ENCODE peak calls at places on chromosomes 5 and 9, in seven cellular contexts. P, Y, U, K, C, J and X are unnamed samples.
A peak's percentile ranks its signal among the peaks of the same experiment; 100 is the strongest.

GRCh38 chr9:111610149-111610548 is 10.7 kb upstream of the PTGR1 start:
- DNase-seq in P (no peak), K (no peak), U (no peak), Y (no peak), C (no peak), J (no peak), X (peak; percentile 52)

GRCh38 chr5:74625742-74626241 is 14.7 kb downstream of the ENC1 start:
- DNase-seq in U (peak; percentile 92), K (no peak), J (no peak), P (no peak), C (no peak), Y (no peak), X (no peak)

GRCh38 chr9:117622347-117622746 is 81.9 kb upstream of the TLR4 start:
- DNase-seq in C (no peak), J (no peak), Y (no peak), U (no peak), K (no peak), P (no peak), X (no peak)

GRCh38 chr5:177498013-177498847 is 826 bp upstream of the PDLIM7 start:
- DNase-seq in P (no peak), Y (no peak), U (no peak), K (peak; percentile 91), C (peak; percentile 86), J (no peak), X (no peak)

GRCh38 chr5:172533399-172534228 is 79.3 kb upstream of the SH3PXD2B start:
- DNase-seq in J (no peak), Y (no peak), K (no peak), P (peak; percentile 59), C (no peak), U (peak; percentile 23), X (peak; percentile 35)

GRCh38 chr9:5231212-5231611 is at the start of gene INSL4:
- DNase-seq in U (peak; percentile 35), Y (no peak), C (no peak), P (no peak), J (no peak), K (peak; percentile 16), X (peak; percentile 93)

GRCh38 chr5:113336975-113337374 is 97.8 kb downstream of the TSSK1B start:
- DNase-seq in P (peak; percentile 74), U (peak; percentile 73), K (no peak), J (no peak), C (peak; percentile 81), Y (no peak), X (peak; percentile 61)

GRCh38 chr5:169945831-169946261 is 34.4 kb downstream of the INSYN2B start:
- DNase-seq in U (peak; percentile 95), P (peak; percentile 67), J (no peak), K (no peak), C (no peak), Y (no peak), X (peak; percentile 86)

GRCh38 chr9:73037613-73038012 is 84.8 kb upstream of the ALDH1A1 start:
- DNase-seq in P (no peak), K (no peak), U (peak; percentile 45), J (no peak), C (no peak), Y (no peak), X (peak; percentile 42)

GRCh38 chr5:107165296-107165695 is 505.4 kb downstream of the EFNA5 start:
- DNase-seq in K (no peak), J (no peak), Y (no peak), C (no peak), P (no peak), U (no peak), X (no peak)

GRCh38 chr9:116141864-116142561 is 11.6 kb upstream of the PAPPA start:
- DNase-seq in K (no peak), P (no peak), C (no peak), J (no peak), Y (no peak), U (peak; percentile 67), X (peak; percentile 30)

GRCh38 chr9:127549771-127550170 is 62.3 kb upstream of the STXBP1 start:
- DNase-seq in K (peak; percentile 71), U (no peak), P (no peak), J (no peak), C (peak; percentile 60), Y (no peak), X (no peak)

GRCh38 chr9:35650341-35651158 is at the start of gene SIT1:
- DNase-seq in J (peak; percentile 35), P (no peak), K (no peak), U (no peak), C (no peak), Y (no peak), X (no peak)

GRCh38 chr5:21070871-21071270 is 1082.9 kb upstream of the CDH18 start:
- DNase-seq in P (no peak), C (no peak), J (no peak), Y (no peak), U (no peak), K (no peak), X (no peak)

GRCh38 chr5:10451137-10451824 is 9.6 kb downstream of the ROPN1L start:
- DNase-seq in J (no peak), C (no peak), K (no peak), Y (no peak), U (no peak), P (no peak), X (no peak)

GRCh38 chr5:112784726-112785125 is 47.0 kb downstream of the APC start:
- DNase-seq in J (no peak), P (no peak), U (peak; percentile 29), Y (no peak), K (no peak), C (no peak), X (no peak)

GRCh38 chr9:81849631-81850259 is 78.5 kb upstream of the SPATA31D4 start:
- DNase-seq in J (no peak), Y (no peak), P (no peak), U (peak; percentile 62), C (no peak), K (no peak), X (peak; percentile 34)

GRCh38 chr5:124979174-124979573 is 232.7 kb upstream of the ZNF608 start:
- DNase-seq in P (no peak), K (no peak), Y (no peak), J (no peak), U (peak; percentile 20), C (no peak), X (peak; percentile 41)

GRCh38 chr5:173180331-173180730 is 36.0 kb downstream of the BNIP1 start:
- DNase-seq in C (no peak), K (no peak), J (no peak), U (peak; percentile 20), Y (no peak), P (no peak), X (no peak)

DNA sequence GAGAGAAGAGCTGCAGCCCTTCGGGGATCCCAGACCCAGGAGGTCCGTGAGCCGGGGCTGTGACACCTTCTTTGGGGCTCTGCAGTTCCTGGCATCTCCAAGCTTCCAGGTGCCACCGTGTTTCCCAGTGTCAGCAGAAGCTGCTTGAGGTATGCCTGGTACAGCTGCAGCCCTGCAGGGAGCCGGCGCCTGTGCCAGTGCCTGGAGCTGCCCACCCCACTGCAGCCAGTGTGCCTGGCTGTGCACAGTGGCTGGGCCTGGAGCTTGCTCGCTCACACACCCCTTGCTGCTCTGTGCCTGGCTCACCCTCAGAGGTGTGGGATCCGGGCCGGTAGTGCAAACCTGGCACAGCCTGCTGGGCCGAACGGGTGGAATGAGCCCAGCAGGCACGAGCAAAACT is 65.5 kb downstream of the NACC2 start:
- DNase-seq in K (no peak), U (no peak), Y (no peak), C (no peak), J (no peak), P (no peak), X (no peak)
- H3K4me3 ChIP-seq in K (no peak overlapping the region), U (no peak overlapping the region), Y (no peak overlapping the region), C (no peak overlapping the region), J (no peak overlapping the region), P (no peak overlapping the region), X (no peak overlapping the region)

DNA sequence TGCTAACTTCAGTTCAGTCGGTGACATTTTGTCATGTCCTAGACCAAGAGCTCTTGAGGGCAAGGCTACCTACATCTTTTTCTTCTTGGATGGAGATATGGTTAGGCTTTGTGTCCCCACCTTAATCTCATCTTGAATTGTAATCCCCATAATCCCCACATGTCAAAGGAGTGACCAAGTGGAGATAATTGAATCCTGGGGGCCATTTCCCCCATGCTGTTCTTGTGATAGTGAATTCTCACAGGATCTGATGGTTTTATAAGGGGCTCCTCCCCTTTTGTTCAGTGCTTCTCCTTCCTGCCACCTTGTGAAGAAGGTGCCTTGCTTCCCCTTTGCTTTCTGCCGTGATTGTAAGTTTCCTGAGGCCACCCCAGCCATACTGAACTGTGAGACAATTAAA is 2.1 kb upstream of the CFAP90 start:
- DNase-seq in U (no peak), P (no peak), K (no peak), J (no peak), Y (no peak), C (no peak), X (no peak)
- H3K27me3 ChIP-seq in U (peaks cover 22% of the 10 kb centered on the region), P (peaks cover 4% of the 10 kb centered on the region), K (no peaks in the 10 kb centered on the region), J (peaks cover 10% of the 10 kb centered on the region), Y (peaks cover 15% of the 10 kb centered on the region), C (no peaks in the 10 kb centered on the region), X (peaks cover 8% of the 10 kb centered on the region)

DNA sequence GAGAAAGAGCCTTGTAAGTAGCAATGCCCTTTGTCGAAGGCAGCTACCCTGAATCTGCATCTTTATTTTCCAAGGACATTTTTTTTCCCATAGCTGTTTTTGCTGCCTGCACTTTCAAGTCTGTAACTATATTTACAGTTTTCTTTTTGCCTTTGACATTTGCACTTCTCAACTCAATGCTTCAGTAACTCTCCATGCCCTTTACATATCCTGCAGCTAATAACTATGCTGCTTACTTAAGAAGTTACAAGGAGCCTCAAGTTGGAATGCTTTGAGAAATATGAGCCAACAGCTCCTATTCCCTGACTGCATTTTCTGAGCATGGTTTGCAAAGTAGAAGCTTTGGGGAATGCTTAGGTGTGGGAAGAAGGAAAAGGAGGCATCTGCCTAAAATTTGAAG is 194.8 kb upstream of the TRPC7 start:
- DNase-seq in P (no peak), U (no peak), C (no peak), Y (no peak), K (no peak), J (no peak), X (no peak)
- H3K4me3 ChIP-seq in P (no peak overlapping the region), U (no peak overlapping the region), C (no peak overlapping the region), Y (no peak overlapping the region), K (no peak overlapping the region), J (no peak overlapping the region), X (no peak overlapping the region)

GRCh38 chr5:1875481-1875842 is 7.3 kb downstream of the IRX4 start:
- DNase-seq in Y (no peak), P (no peak), K (no peak), J (no peak), U (no peak), C (no peak), X (no peak)

GRCh38 chr5:1875843-1876671 is 6.7 kb downstream of the IRX4 start:
- DNase-seq in J (no peak), U (no peak), C (no peak), K (no peak), P (no peak), Y (no peak), X (no peak)

GRCh38 chr5:1874348-1874747 is 8.4 kb downstream of the IRX4 start:
- DNase-seq in U (no peak), C (no peak), Y (no peak), K (no peak), J (no peak), P (no peak), X (no peak)

GRCh38 chr5:1873242-1873959 is 9.3 kb downstream of the IRX4 start:
- DNase-seq in U (no peak), Y (no peak), K (no peak), J (no peak), C (no peak), P (no peak), X (no peak)

DNA sequence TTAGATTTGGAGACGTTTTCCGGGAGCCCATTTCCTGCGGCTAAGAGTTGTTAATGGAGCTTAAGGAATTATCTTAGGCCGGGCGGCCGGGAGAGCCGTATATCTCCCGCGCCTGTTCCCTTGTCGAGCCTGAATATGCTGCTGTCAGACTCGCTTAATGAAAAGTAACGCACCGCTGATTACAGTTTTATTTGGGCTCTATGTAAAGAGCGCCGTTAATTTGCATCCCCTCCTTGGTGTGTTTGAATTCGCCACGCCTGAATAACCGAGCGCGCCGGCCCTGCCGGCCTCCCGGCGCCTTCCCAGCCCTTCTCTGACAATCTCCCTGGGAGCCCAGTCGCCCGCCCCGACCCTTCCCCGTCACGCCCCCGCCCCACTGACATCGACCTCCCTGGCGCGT is 7.9 kb downstream of the IRX4 start:
- DNase-seq in P (no peak), C (no peak), Y (no peak), K (no peak), U (no peak), J (no peak), X (no peak)
- H3K27me3 ChIP-seq in P (peaks cover 29% of the 10 kb centered on the region), C (no peaks in the 10 kb centered on the region), Y (peaks cover 48% of the 10 kb centered on the region), K (peaks cover 63% of the 10 kb centered on the region), U (peaks cover 55% of the 10 kb centered on the region), J (peaks cover 12% of the 10 kb centered on the region), X (peaks cover 49% of the 10 kb centered on the region)